ENCODE peak calls at places on chromosome 4, in nine cellular contexts. J is RPMI8226; B is Caco-2; R is stimulated activated CD8-positive, alpha-beta memory T cell treated with anti-CD3 and anti-CD28 coated beads, Interleukin-7, amount 100 ng/mL, for 48 hours; G is iPS-NIHi11; Y is stimulated activated CD4-positive, alpha-beta T cell treated with anti-CD3 and anti-CD28 coated beads, Interleukin-2, amount 100 ng/mL, for 24 hours; M is naive thymus-derived CD8-positive, alpha-beta T cell; T is OCI-LY7; Z is dermis microvascular lymphatic vessel endothelial cell. H is an unnamed sample.

GRCh38 chr4:166460769-166461550 is 587.9 kb downstream of the TLL1 start:
- DNase-seq in J (no peak), B (no peak), R (no peak), G (no peak), Y (no peak), M (no peak), T (no peak), Z (no peak), H (no peak)

GRCh38 chr4:56302775-56303174 is 84.5 kb downstream of the AASDH start:
- DNase-seq in J (no peak), B (no peak), R (no peak), G (no peak), Y (no peak), M (no peak), T (no peak), Z (no peak), H (no peak)

GRCh38 chr4:96649536-96649935 is 809.6 kb downstream of the PDHA2 start:
- DNase-seq in J (no peak), B (no peak), R (no peak), G (no peak), Y (no peak), M (no peak), T (no peak), Z (no peak), H (no peak)

GRCh38 chr4:26746742-26747351 is 113.8 kb upstream of the STIM2 start:
- DNase-seq in J (peak; percentile 3), B (no peak), R (peak; percentile 46), G (no peak), Y (peak; percentile 43), M (no peak), T (no peak), Z (no peak), H (no peak)

GRCh38 chr4:184284336-184284690 is 66.6 kb upstream of the ENPP6 start:
- DNase-seq in J (peak; percentile 41), B (no peak), R (no peak), G (no peak), Y (no peak), M (no peak), T (peak; percentile 43), Z (no peak), H (no peak)

GRCh38 chr4:2436301-2436700 is 17.5 kb downstream of the CFAP99 start:
- DNase-seq in J (no peak), B (no peak), R (no peak), G (no peak), Y (no peak), M (no peak), T (no peak), Z (no peak), H (no peak)

GRCh38 chr4:173056708-173057107 is 111.9 kb upstream of the GALNT7 start:
- DNase-seq in J (no peak), B (no peak), R (no peak), G (no peak), Y (no peak), M (no peak), T (no peak), Z (no peak), H (peak; percentile 56)

GRCh38 chr4:123055943-123056342 is 133.5 kb upstream of the NUDT6 start:
- DNase-seq in J (no peak), B (no peak), R (no peak), G (no peak), Y (no peak), M (no peak), T (no peak), Z (no peak), H (no peak)

GRCh38 chr4:8539661-8540060 is 40.5 kb upstream of the GPR78 start:
- DNase-seq in J (no peak), B (no peak), R (no peak), G (no peak), Y (no peak), M (no peak), T (no peak), Z (no peak), H (no peak)

GRCh38 chr4:68162196-68162595 is 32.5 kb upstream of the TMPRSS11F start:
- DNase-seq in J (no peak), B (no peak), R (no peak), G (peak; percentile 33), Y (no peak), M (no peak), T (no peak), Z (no peak), H (no peak)

GRCh38 chr4:80386281-80386886 is 50.9 kb downstream of the CFAP299 start:
- DNase-seq in J (no peak), B (no peak), R (no peak), G (no peak), Y (no peak), M (no peak), T (no peak), Z (no peak), H (no peak)

GRCh38 chr4:46844325-46844917 is 64.6 kb downstream of the COX7B2 start:
- DNase-seq in J (peak; percentile 35), B (peak; percentile 76), R (peak; percentile 12), G (peak; percentile 23), Y (peak; percentile 67), M (peak; percentile 34), T (peak; percentile 62), Z (peak; percentile 52), H (peak; percentile 80)

GRCh38 chr4:153083447-153083921 is 120.8 kb upstream of the TRIM2 start:
- DNase-seq in J (peak; percentile 48), B (peak; percentile 72), R (peak; percentile 23), G (peak; percentile 89), Y (peak; percentile 50), M (peak; percentile 63), T (peak; percentile 80), Z (peak; percentile 37), H (peak; percentile 80)

GRCh38 chr4:139452000-139452399 is 1.9 kb upstream of the RAB33B start:
- DNase-seq in J (no peak), B (no peak), R (no peak), G (no peak), Y (no peak), M (no peak), T (no peak), Z (no peak), H (no peak)

GRCh38 chr4:138910914-138911336 is 104.7 kb upstream of the NOCT start:
- DNase-seq in J (no peak), B (peak; percentile 71), R (no peak), G (peak; percentile 47), Y (no peak), M (no peak), T (no peak), Z (peak; percentile 100), H (peak; percentile 99)

GRCh38 chr4:165635261-165635838 is 237.7 kb upstream of the TLL1 start:
- DNase-seq in J (no peak), B (no peak), R (no peak), G (no peak), Y (no peak), M (no peak), T (no peak), Z (no peak), H (peak; percentile 25)

GRCh38 chr4:8725071-8725841 is 132.7 kb downstream of the CPZ start:
- DNase-seq in J (no peak), B (no peak), R (no peak), G (peak; percentile 20), Y (no peak), M (no peak), T (no peak), Z (no peak), H (no peak)

GRCh38 chr4:84568496-84568895 is 14.4 kb upstream of the CDS1 start:
- DNase-seq in J (no peak), B (no peak), R (no peak), G (no peak), Y (no peak), M (no peak), T (no peak), Z (no peak), H (no peak)

GRCh38 chr4:167956676-167957075 is 135.7 kb upstream of the ANXA10 start:
- DNase-seq in J (no peak), B (no peak), R (no peak), G (no peak), Y (no peak), M (no peak), T (no peak), Z (no peak), H (no peak)

GRCh38 chr4:94603170-94603747 is 151.5 kb downstream of the PDLIM5 start:
- DNase-seq in J (no peak), B (no peak), R (no peak), G (no peak), Y (no peak), M (no peak), T (no peak), Z (peak; percentile 33), H (no peak)

GRCh38 chr4:117477925-117478324 is 392.5 kb upstream of the TRAM1L1 start:
- DNase-seq in J (no peak), B (no peak), R (no peak), G (no peak), Y (no peak), M (no peak), T (no peak), Z (no peak), H (no peak)

GRCh38 chr4:172188248-172188976 is 375.2 kb downstream of the GALNTL6 start:
- DNase-seq in J (no peak), B (peak; percentile 10), R (no peak), G (peak; percentile 6), Y (no peak), M (no peak), T (no peak), Z (no peak), H (peak; percentile 59)

GRCh38 chr4:122914938-122915337 is 7.5 kb downstream of the NUDT6 start:
- DNase-seq in J (no peak), B (no peak), R (no peak), G (no peak), Y (no peak), M (no peak), T (no peak), Z (no peak), H (no peak)

GRCh38 chr4:123349401-123350190 is 47.0 kb upstream of the SPRY1 start:
- DNase-seq in J (no peak), B (peak; percentile 83), R (no peak), G (no peak), Y (no peak), M (no peak), T (no peak), Z (no peak), H (no peak)

GRCh38 chr4:117893207-117893606 is 141.1 kb upstream of the NDST3 start:
- DNase-seq in J (no peak), B (no peak), R (no peak), G (no peak), Y (no peak), M (no peak), T (no peak), Z (no peak), H (no peak)

H was measured in NCI-H2081.